ENCODE peak calls at places on chromosome 5, in four cellular contexts. G is stomach, I is spleen, B is breast epithelium. N is an unnamed sample.

GRCh38 chr5:143376911-143377838 is 26.3 kb downstream of the NR3C1 start:
- DNase-seq in G (no peak), I (no peak), B (no peak), N (no peak)

GRCh38 chr5:127011961-127012644 is 18.3 kb downstream of the MARCHF3 start:
- DNase-seq in G (no peak), I (no peak), B (no peak), N (no peak)

GRCh38 chr5:6592611-6593010 is 40.2 kb downstream of the NSUN2 start:
- DNase-seq in G (no peak), I (no peak), B (no peak), N (no peak)

GRCh38 chr5:33180900-33181299 is 259.9 kb upstream of the TARS1 start:
- DNase-seq in G (no peak), I (no peak), B (no peak), N (peak; percentile 10)

GRCh38 chr5:151315998-151316597 is 12.5 kb upstream of the SLC36A3 start:
- DNase-seq in G (peak; percentile 85), I (peak; percentile 86), B (peak; percentile 80), N (peak; percentile 70)

GRCh38 chr5:150599917-150600511 is 40.4 kb upstream of the SYNPO start:
- DNase-seq in G (peak; percentile 86), I (peak; percentile 78), B (peak; percentile 67), N (no peak)

GRCh38 chr5:65100846-65101678 is 332.3 kb downstream of the CWC27 start:
- DNase-seq in G (peak; percentile 49), I (no peak), B (no peak), N (peak; percentile 89)

GRCh38 chr5:56516034-56516433 is 282.9 kb upstream of the ANKRD55 start:
- DNase-seq in G (no peak), I (no peak), B (no peak), N (no peak)

DNA sequence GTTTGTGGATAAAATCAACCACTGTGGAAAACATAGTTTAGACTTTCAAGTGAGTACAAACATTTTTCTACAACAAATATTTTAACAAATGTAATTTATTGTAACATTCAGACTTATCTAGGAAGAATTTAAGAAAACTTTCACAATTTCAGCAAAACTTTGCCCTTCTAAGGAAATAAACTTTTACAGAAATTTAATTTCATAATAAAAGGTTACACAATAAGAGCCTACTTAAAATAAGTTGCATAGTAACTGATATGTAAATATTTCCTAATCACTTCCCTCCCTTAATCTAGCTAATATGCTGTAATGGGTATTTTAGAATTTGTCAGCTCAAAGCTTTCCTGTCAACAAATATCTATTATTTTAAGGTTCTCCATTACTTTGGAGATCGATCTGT is 1899.9 kb downstream of the MAT2B start:
- DNase-seq in G (no peak), I (no peak), B (no peak), N (no peak)
- TF ChIP-seq POLR2A in G (no peak), I (no peak), B (no peak), N (no peak)

DNA sequence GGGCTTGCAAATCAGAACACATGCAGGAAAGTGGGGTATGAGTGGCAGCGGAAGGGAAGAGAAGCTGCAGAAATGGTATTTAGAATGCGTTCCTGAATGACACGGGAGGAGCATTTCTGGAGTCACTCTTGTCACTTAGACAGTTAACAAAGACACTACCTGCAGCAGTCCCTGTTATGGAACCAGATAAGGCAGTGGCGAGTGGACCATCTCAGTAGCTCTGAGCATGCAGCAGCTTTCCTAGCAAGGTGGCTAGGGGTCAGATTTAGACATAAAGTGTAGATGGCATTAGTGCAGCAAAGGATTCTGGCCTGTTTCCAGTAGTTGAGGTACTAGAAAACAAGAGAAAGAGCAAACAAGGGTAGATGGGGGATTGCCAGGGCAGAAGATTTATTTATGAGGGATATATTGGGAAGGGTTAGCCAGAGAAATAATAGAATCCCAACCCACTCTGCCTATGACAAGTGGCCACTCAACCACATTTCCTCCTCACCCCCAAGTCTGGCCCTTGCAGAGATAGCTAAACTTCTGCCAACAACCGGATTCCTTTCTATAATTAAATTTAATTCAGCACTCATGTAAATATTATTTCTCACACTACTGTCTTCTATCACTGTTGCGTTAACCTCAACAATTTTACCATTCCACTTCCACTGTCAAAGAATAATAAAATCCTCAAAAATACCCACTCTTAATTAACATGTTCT is 201.6 kb downstream of the DCP2 start:
- DNase-seq in G (no peak), I (no peak), B (no peak), N (no peak)
- TF ChIP-seq POLR2A in G (no peak), I (no peak), B (no peak), N (no peak)

GRCh38 chr5:100780376-100780870 is 122.7 kb downstream of the ST8SIA4 start:
- DNase-seq in G (no peak), I (no peak), B (no peak), N (no peak)
- TF ChIP-seq POLR2A in G (no peak), I (no peak), B (no peak), N (no peak)

GRCh38 chr5:139285651-139286392 is 7.7 kb upstream of the MATR3 start:
- DNase-seq in G (no peak), I (no peak), B (no peak), N (no peak)

GRCh38 chr5:139284295-139284694 is 9.2 kb upstream of the MATR3 start:
- DNase-seq in G (no peak), I (no peak), B (no peak), N (no peak)

GRCh38 chr5:139282195-139282557 is 11.4 kb upstream of the MATR3 start:
- DNase-seq in G (no peak), I (no peak), B (no peak), N (no peak)

GRCh38 chr5:139287890-139288635 is 5.5 kb upstream of the MATR3 start:
- DNase-seq in G (no peak), I (no peak), B (no peak), N (peak; percentile 15)

GRCh38 chr5:139283252-139284166 is 10.0 kb upstream of the MATR3 start:
- DNase-seq in G (no peak), I (no peak), B (no peak), N (no peak)
- TF ChIP-seq POLR2A in G (no peak), I (no peak), B (no peak), N (no peak)

GRCh38 chr5:134526483-134527155 is 1.1 kb downstream of the JADE2 start:
- DNase-seq in G (peak; percentile 82), I (peak; percentile 94), B (peak; percentile 75), N (peak; percentile 79)
- TF ChIP-seq POLR2A in G (no peak), I (no peak), B (no peak), N (peak; percentile 14)

DNA sequence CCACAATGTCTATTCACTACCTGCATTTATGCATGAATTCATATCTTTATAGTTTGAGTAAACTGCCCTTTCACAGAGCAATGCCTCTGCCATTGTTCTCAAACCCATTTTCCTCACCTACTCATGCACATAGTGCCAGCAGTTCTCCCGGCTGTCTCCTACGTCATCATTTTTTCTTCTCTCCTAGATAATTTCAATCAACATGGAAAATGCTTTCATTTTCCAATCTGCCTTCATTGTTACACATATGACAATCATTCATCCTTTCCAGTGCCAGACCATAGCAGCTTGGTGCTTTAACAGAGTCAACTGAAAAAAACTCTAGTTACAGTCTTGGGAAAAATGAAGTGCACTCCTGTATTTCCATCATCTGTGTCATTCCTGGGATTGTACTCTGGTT is 514.8 kb upstream of the CTNND2 start:
- DNase-seq in G (no peak), I (no peak), B (no peak), N (no peak)
- TF ChIP-seq POLR2A in G (no peak), I (no peak), B (no peak), N (no peak)

GRCh38 chr5:43602456-43602817 is 543 bp upstream of the NNT start:
- DNase-seq in G (peak; percentile 27), I (no peak), B (no peak), N (peak; percentile 56)
- TF ChIP-seq POLR2A in G (no peak), I (no peak), B (no peak), N (no peak)